ENCODE peak calls at places on chromosomes 13 and 19, in eight cellular contexts. B is ovary; P is cardiac muscle cell; Z is psoas muscle; G is neuronal stem cell; U is suprapubic skin; L is gastrocnemius medialis; O is effector memory CD4-positive, alpha-beta T cell. C is an unnamed sample.

GRCh38 chr13:112102243-112102642 is 35.3 kb downstream of the SOX1 start:
- DNase-seq in B (no peak), P (peak; percentile 57), Z (no peak), G (no peak), U (no peak), L (no peak), O (no peak), C (no peak)

GRCh38 chr19:38784224-38784623 is 4.8 kb upstream of the LGALS7B start:
- DNase-seq in B (no peak), P (no peak), Z (no peak), G (no peak), U (no peak), L (no peak), O (no peak), C (no peak)

GRCh38 chr13:72849571-72849970 is 67.6 kb downstream of the PIBF1 start:
- DNase-seq in B (no peak), P (no peak), Z (no peak), G (no peak), U (no peak), L (no peak), O (no peak), C (no peak)

GRCh38 chr19:49340069-49340864 is 5.1 kb downstream of the CD37 start:
- DNase-seq in B (peak; percentile 88), P (peak; percentile 28), Z (peak; percentile 83), G (no peak), U (peak; percentile 86), L (no peak), O (no peak), C (peak; percentile 36)

GRCh38 chr19:1104452-1105216 is 840 bp downstream of the GPX4 start:
- DNase-seq in B (peak; percentile 83), P (peak; percentile 90), Z (peak; percentile 91), G (peak; percentile 84), U (no peak), L (peak; percentile 64), O (peak; percentile 71), C (no peak)

GRCh38 chr19:2239771-2240770 is 3.4 kb downstream of the SF3A2 start:
- DNase-seq in B (no peak), P (no peak), Z (no peak), G (peak; percentile 56), U (no peak), L (no peak), O (peak; percentile 30), C (no peak)

GRCh38 chr19:55284405-55285058 is 735 bp downstream of the BRSK1 start:
- DNase-seq in B (no peak), P (no peak), Z (no peak), G (no peak), U (no peak), L (no peak), O (no peak), C (no peak)

GRCh38 chr13:99136427-99136954 is 64.2 kb upstream of the UBAC2 start:
- DNase-seq in B (no peak), P (no peak), Z (no peak), G (no peak), U (no peak), L (no peak), O (no peak), C (no peak)

GRCh38 chr19:10640361-10640760 is 13.8 kb upstream of the ILF3 start:
- DNase-seq in B (no peak), P (no peak), Z (no peak), G (no peak), U (no peak), L (no peak), O (no peak), C (no peak)

GRCh38 chr13:75587679-75588078 is 38.1 kb downstream of the UCHL3 start:
- DNase-seq in B (no peak), P (no peak), Z (no peak), G (no peak), U (no peak), L (no peak), O (no peak), C (no peak)

GRCh38 chr19:33066543-33066942 is 1.9 kb upstream of the RHPN2 start:
- DNase-seq in B (no peak), P (no peak), Z (no peak), G (no peak), U (no peak), L (no peak), O (no peak), C (no peak)

GRCh38 chr13:41465215-41465907 is 8.0 kb downstream of the RGCC start:
- DNase-seq in B (no peak), P (no peak), Z (peak; percentile 72), G (no peak), U (no peak), L (no peak), O (peak; percentile 79), C (no peak)

GRCh38 chr13:35723820-35724219 is 247.3 kb upstream of the MAB21L1 start:
- DNase-seq in B (no peak), P (no peak), Z (no peak), G (no peak), U (no peak), L (no peak), O (no peak), C (no peak)

GRCh38 chr13:35724480-35724879 is 248.0 kb upstream of the MAB21L1 start:
- DNase-seq in B (no peak), P (no peak), Z (no peak), G (no peak), U (no peak), L (no peak), O (no peak), C (no peak)

GRCh38 chr13:35720690-35721554 is 244.4 kb upstream of the MAB21L1 start:
- DNase-seq in B (peak; percentile 80), P (peak; percentile 80), Z (peak; percentile 64), G (peak; percentile 74), U (no peak), L (no peak), O (no peak), C (no peak)

GRCh38 chr13:35723061-35723461 is 246.6 kb upstream of the MAB21L1 start:
- DNase-seq in B (peak; percentile 42), P (no peak), Z (no peak), G (no peak), U (no peak), L (no peak), O (no peak), C (no peak)

DNA sequence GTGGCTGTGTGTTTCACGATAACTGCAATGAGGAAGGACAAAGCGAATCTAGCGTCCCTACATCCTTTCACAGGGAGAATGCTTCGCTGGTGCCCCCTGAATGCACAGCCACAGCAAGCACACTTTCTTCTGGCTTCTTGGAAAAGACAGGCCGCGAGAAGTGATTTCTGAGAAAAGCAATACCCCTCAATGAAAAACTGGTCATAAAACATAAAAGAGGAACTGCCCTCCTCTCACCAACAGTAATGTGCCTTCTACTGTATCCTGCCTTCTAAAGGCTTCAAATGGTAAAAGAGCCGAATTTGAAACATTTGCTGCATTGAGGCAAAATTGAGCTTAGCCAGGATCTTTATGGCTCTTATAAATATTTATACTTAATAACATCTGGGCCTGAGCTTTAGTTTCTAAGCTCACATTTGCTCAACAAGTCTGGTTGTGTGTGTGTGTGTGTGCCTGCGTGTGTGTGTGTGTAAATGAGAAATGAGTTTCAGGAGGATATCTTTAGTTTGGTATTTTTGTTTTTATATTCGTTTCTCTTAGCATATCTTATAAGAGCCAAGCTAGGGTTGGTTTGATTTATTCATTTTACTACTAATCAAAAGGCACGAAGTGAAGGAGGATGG is 246.1 kb upstream of the MAB21L1 start:
- DNase-seq in B (peak; percentile 58), P (no peak), Z (no peak), G (no peak), U (no peak), L (no peak), O (no peak), C (no peak)
- H3K27ac ChIP-seq in B (no peak overlapping the region), P (no peak overlapping the region), Z (no peak overlapping the region), G (no peak overlapping the region), U (peak overlapping the region; percentile 37), L (peak overlapping the region; percentile 29), O (no peak overlapping the region), C (no peak overlapping the region)

GRCh38 chr19:3373971-3374368 is 7.6 kb downstream of the NFIC start:
- DNase-seq in B (no peak), P (no peak), Z (peak; percentile 47), G (no peak), U (no peak), L (no peak), O (no peak), C (no peak)
- H3K27me3 ChIP-seq in B (no peaks in the 10 kb centered on the region), P (peaks cover 21% of the 10 kb centered on the region), Z (no peaks in the 10 kb centered on the region), G (peaks cover 37% of the 10 kb centered on the region), U (no peaks in the 10 kb centered on the region), L (no peaks in the 10 kb centered on the region), O (no peaks in the 10 kb centered on the region), C (no peaks in the 10 kb centered on the region)

GRCh38 chr19:4390862-4391693 is 9.3 kb downstream of the SH3GL1 start:
- DNase-seq in B (no peak), P (no peak), Z (peak; percentile 43), G (no peak), U (no peak), L (no peak), O (no peak), C (no peak)

GRCh38 chr19:4393947-4394590 is 6.3 kb downstream of the SH3GL1 start:
- DNase-seq in B (no peak), P (peak; percentile 65), Z (no peak), G (no peak), U (no peak), L (no peak), O (no peak), C (no peak)

GRCh38 chr19:4390017-4390861 is 10.1 kb downstream of the SH3GL1 start:
- DNase-seq in B (no peak), P (peak; percentile 88), Z (peak; percentile 66), G (no peak), U (no peak), L (no peak), O (no peak), C (no peak)

GRCh38 chr19:4389511-4390016 is 10.8 kb downstream of the SH3GL1 start:
- DNase-seq in B (no peak), P (no peak), Z (peak; percentile 69), G (no peak), U (no peak), L (no peak), O (no peak), C (no peak)

DNA sequence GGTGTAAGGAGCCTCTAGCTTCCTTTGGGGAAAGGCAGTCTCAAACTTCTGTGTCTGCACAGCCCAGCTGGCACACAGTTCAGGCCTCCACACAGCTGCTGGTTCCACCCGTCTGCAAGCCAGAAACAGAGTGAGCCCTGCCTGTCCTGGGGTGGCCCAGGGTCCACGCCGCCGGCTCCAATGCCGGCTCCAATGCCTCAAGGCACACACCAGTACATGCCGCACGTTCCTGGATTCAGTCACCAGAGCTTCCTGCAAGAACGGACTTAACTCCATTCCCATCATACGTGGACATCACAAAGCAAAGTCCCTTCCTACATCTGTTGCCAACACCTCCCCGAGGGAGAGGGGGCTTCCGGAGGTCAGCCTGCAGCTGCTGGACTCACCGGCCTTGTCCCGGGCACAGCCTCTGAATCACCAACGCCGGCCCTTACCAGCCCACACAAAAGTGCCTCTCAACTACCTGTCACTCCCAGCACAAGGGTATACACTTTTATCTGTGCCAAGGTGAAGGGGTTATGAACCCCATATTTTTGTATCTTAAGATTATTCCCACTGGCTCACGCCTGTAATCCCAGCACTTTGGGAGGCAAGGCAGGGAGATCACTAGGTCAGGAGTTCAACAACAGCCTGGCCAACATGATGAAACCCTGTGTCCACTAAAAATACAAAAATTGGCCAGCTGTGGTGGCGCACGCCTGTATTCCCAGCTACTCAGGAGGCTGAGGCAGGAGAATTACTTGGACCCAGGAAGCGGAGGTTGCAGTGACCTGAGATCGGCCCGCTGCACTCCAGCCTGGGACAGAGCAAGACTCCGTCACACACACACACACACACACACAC is 8.4 kb downstream of the SH3GL1 start:
- DNase-seq in B (no peak), P (no peak), Z (peak; percentile 82), G (no peak), U (no peak), L (no peak), O (no peak), C (no peak)
- H3K4me1 ChIP-seq in B (peaks cover 32% of the 10 kb centered on the region), P (peaks cover 55% of the 10 kb centered on the region), Z (peaks cover 73% of the 10 kb centered on the region), G (peaks cover 47% of the 10 kb centered on the region), U (peaks cover 84% of the 10 kb centered on the region), L (peaks cover 71% of the 10 kb centered on the region), O (peaks cover 16% of the 10 kb centered on the region), C (peaks cover 53% of the 10 kb centered on the region)

GRCh38 chr13:113862191-113862765 is 1.6 kb downstream of the GAS6 start:
- DNase-seq in B (peak; percentile 45), P (no peak), Z (peak; percentile 49), G (no peak), U (peak; percentile 79), L (no peak), O (no peak), C (no peak)
- H3K27ac ChIP-seq in B (peak overlapping the region; percentile 24), P (peak overlapping the region; percentile 16), Z (peak overlapping the region; percentile 85), G (no peak overlapping the region), U (peak overlapping the region; percentile 86), L (peak overlapping the region; percentile 90), O (no peak overlapping the region), C (peak overlapping the region; percentile 94)